ENCODE peak calls at places on chromosome 6, in five cellular contexts. F is mesendoderm; S is mammary epithelial cell; Y is CD8-positive, alpha-beta memory T cell; N is K562. Q is an unnamed sample.
A peak's percentile ranks its signal among the peaks of the same experiment; 100 is the strongest.

GRCh38 chr6:112934433-112935327 is 587.5 kb downstream of the RFPL4B start:
- DNase-seq in S (no peak), F (no peak), Y (no peak), N (no peak), Q (no peak)

GRCh38 chr6:126077810-126078791 is 91.8 kb downstream of the TRMT11 start:
- DNase-seq in N (no peak), S (no peak), Y (no peak), F (no peak), Q (no peak)

GRCh38 chr6:122789862-122790739 is 1.0 kb downstream of the SMPDL3A start:
- DNase-seq in Y (no peak), F (peak; percentile 60), N (peak; percentile 19), S (peak; percentile 39), Q (no peak)

GRCh38 chr6:7899046-7899888 is 11.3 kb downstream of the TXNDC5 start:
- DNase-seq in Y (no peak), S (no peak), F (peak; percentile 58), N (peak; percentile 50), Q (no peak)

GRCh38 chr6:81997091-81997926 is 244.8 kb upstream of the TENT5A start:
- DNase-seq in N (no peak), Y (no peak), S (peak; percentile 84), F (no peak), Q (no peak)

GRCh38 chr6:43873806-43874714 is 104.0 kb downstream of the VEGFA start:
- DNase-seq in S (no peak), F (peak; percentile 62), N (no peak), Y (no peak), Q (no peak)

GRCh38 chr6:81289229-81289628 is 463.3 kb downstream of the TENT5A start:
- DNase-seq in F (no peak), S (no peak), N (no peak), Y (no peak), Q (no peak)

GRCh38 chr6:18444176-18444575 is 57.0 kb downstream of the RNF144B start:
- DNase-seq in Y (no peak), S (no peak), N (no peak), F (no peak), Q (no peak)

GRCh38 chr6:44061375-44062104 is 65.7 kb downstream of the MRPL14 start:
- DNase-seq in Y (no peak), N (no peak), S (peak; percentile 73), F (no peak), Q (no peak)

GRCh38 chr6:77876300-77876699 is 223.5 kb downstream of the MEI4 start:
- DNase-seq in Y (no peak), F (no peak), N (no peak), S (peak; percentile 61), Q (no peak)

GRCh38 chr6:55474386-55474785 is 104.6 kb downstream of the HMGCLL1 start:
- DNase-seq in Y (no peak), F (no peak), S (peak; percentile 3), N (no peak), Q (no peak)

GRCh38 chr6:67265996-67266768 is 1368.9 kb upstream of the ADGRB3 start:
- DNase-seq in F (peak; percentile 10), S (no peak), N (no peak), Y (no peak), Q (no peak)

GRCh38 chr6:159193923-159194322 is 24.7 kb downstream of the FNDC1 start:
- DNase-seq in S (peak; percentile 20), N (no peak), F (no peak), Y (no peak), Q (no peak)
- H3K4me3 ChIP-seq in S (no peak overlapping the region), N (no peak overlapping the region), F (no peak overlapping the region), Y (no peak overlapping the region), Q (no peak overlapping the region)

DNA sequence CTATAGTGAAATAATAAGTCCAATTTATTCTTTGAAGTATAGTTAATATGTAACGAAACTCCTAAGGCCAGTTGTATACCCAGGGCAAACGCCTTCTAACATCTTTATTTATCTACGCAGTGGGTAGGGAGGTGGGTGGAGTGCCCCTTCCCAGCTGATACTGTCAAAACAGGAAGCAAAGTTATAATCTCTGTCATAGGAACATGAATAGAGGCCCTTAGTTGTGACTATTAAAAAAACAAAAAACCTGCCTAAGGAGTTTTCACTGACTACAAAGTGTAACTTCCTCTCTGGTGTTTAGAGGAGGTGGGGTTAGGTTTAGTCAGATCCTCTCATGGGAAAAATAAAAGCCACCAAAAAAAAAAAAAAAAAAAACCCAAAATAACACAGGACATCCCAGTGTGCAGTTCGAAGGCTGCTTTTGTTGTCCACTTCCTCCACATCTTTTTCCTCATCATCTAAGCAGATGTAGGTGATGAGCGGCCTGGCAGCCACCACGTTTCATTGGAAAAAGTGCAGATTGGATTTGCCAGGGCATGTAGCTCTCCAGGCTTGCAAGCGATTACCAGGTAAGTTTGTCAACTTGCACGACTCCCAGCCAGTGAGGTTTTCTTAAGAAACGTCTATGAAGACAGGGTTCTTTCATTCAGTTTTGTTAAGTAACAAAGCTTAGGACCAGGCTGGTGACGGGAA is 58.7 kb downstream of the UTRN start:
- DNase-seq in F (no peak), S (peak; percentile 41), N (no peak), Y (peak; percentile 26), Q (no peak)
- H3K4me3 ChIP-seq in F (no peak overlapping the region), S (no peak overlapping the region), N (no peak overlapping the region), Y (peak overlapping the region; percentile 75), Q (no peak overlapping the region)

DNA sequence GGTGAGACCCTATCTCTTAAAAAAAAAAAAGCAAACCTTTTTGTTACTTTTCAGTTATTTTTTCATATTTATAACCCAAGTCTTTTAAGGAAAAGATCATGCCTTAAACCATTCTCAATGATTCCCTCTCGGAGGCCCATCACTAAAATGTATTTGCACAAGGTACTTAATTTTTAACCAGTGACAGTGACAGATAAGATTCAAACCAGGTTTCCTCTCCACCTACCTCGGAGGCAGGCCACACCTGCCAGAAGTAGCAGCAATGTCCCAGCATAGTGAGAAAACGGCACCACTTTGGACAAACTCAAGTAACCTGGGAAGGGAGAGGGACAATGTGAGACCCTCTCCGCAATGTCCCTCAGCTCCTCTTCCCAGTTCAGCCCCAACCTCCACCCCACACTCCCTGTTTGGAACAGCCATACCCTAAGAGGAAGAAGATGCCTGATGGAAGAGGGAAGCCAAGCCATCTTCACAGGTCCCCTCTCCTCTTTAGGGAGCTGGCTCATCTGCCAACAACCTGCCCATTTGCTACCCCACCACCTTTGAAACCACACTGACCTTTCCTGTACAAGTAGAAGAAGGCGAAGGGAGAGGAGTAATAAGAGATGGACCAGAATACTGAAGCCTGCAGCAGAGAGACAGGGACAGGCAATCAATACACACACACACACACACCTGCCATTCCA is 2.3 kb downstream of the ABHD16A start:
- DNase-seq in F (no peak), Y (no peak), S (no peak), N (no peak), Q (no peak)
- H3K4me3 ChIP-seq in F (no peak overlapping the region), Y (no peak overlapping the region), S (no peak overlapping the region), N (no peak overlapping the region), Q (no peak overlapping the region)

GRCh38 chr6:1380625-1381396 is 8.6 kb upstream of the FOXF2 start:
- DNase-seq in Y (no peak), S (no peak), N (no peak), F (no peak), Q (no peak)
- H3K4me3 ChIP-seq in Y (no peak overlapping the region), S (no peak overlapping the region), N (no peak overlapping the region), F (no peak overlapping the region), Q (no peak overlapping the region)

GRCh38 chr6:37903671-37904355 is 84.3 kb downstream of the ZFAND3 start:
- DNase-seq in S (no peak), N (no peak), F (no peak), Y (no peak), Q (no peak)

GRCh38 chr6:37904590-37904989 is 85.1 kb downstream of the ZFAND3 start:
- DNase-seq in N (no peak), Y (no peak), F (no peak), S (no peak), Q (no peak)

GRCh38 chr6:37910998-37911397 is 91.5 kb downstream of the ZFAND3 start:
- DNase-seq in N (no peak), S (no peak), F (no peak), Y (no peak), Q (no peak)

DNA sequence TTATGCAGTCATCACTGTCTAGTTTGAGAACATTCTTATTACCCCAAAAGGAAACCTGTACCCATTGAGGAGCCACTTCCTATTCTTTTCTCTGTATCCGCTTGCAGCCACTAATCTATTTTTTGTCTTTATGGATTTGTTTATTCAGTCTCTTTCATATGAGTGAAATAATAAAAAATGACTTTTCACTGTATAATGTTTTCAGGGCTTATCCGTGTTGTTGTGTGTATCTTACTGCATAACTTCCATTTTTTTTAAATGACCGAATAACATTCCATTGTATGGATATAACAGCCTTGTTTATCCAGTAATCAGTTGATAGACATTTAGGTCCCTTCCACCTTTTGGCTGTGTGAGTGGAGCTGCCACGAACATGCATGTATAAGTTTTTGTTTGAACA is 86.6 kb downstream of the ZFAND3 start:
- DNase-seq in F (no peak), Y (no peak), S (no peak), N (no peak), Q (no peak)
- H3K4me3 ChIP-seq in F (no peak overlapping the region), Y (no peak overlapping the region), S (no peak overlapping the region), N (no peak overlapping the region), Q (no peak overlapping the region)

GRCh38 chr6:47310131-47310480 is 401 bp upstream of the TNFRSF21 start:
- DNase-seq in N (no peak), F (no peak), Y (no peak), S (no peak), Q (no peak)
- H3K4me3 ChIP-seq in N (no peak overlapping the region), F (no peak overlapping the region), Y (no peak overlapping the region), S (peak overlapping the region; percentile 90), Q (peak overlapping the region; percentile 74)

GRCh38 chr6:149940673-149940984 is 1.2 kb upstream of the ULBP2 start:
- DNase-seq in S (no peak), F (no peak), N (no peak), Y (no peak), Q (no peak)
- H3K4me3 ChIP-seq in S (no peak overlapping the region), F (no peak overlapping the region), N (no peak overlapping the region), Y (no peak overlapping the region), Q (no peak overlapping the region)